ENCODE peak calls at places on chromosomes 5 and 9, in six cellular contexts. C is heart left ventricle, N is PC-3, Q is left ventricle myocardium inferior, E is right cardiac atrium, P is coronary artery. D is an unnamed sample.

GRCh38 chr9:37156781-37157356 is 36.5 kb downstream of the ZCCHC7 start:
- DNase-seq in C (no peak), N (peak), Q (no peak), E (no peak), P (no peak), D (no peak)

GRCh38 chr9:129481824-129482511 is 138.9 kb downstream of the C9orf50 start:
- DNase-seq in C (peak), N (no peak), Q (peak), E (peak), P (peak), D (peak)

GRCh38 chr9:108041551-108041950 is 552.0 kb upstream of the KLF4 start:
- DNase-seq in C (no peak), N (peak), Q (no peak), E (no peak), P (no peak), D (no peak)

GRCh38 chr5:173691931-173692330 is 75.5 kb upstream of the BOD1 start:
- DNase-seq in C (no peak), N (no peak), Q (no peak), E (no peak), P (no peak), D (no peak)

GRCh38 chr5:115751176-115751575 is 65.3 kb downstream of the CDO1 start:
- DNase-seq in C (no peak), N (no peak), Q (no peak), E (no peak), P (no peak), D (no peak)

GRCh38 chr9:134643306-134643705 is 1.7 kb downstream of the COL5A1 start:
- DNase-seq in C (no peak), N (peak), Q (no peak), E (peak), P (no peak), D (no peak)

GRCh38 chr5:41925555-41925946 is 470 bp downstream of the FBXO4 start:
- DNase-seq in C (no peak), N (peak), Q (peak), E (peak), P (peak), D (no peak)

GRCh38 chr5:84253946-84254345 is 130.7 kb downstream of the EDIL3 start:
- DNase-seq in C (no peak), N (no peak), Q (no peak), E (no peak), P (no peak), D (no peak)

GRCh38 chr9:115482747-115483146 is 364.8 kb upstream of the TNC start:
- DNase-seq in C (no peak), N (no peak), Q (no peak), E (no peak), P (no peak), D (no peak)

GRCh38 chr5:157100140-157100679 is 8.6 kb downstream of the HAVCR2 start:
- DNase-seq in C (no peak), N (peak), Q (no peak), E (peak), P (no peak), D (no peak)

GRCh38 chr5:10031817-10032216 is 217.9 kb downstream of the ATPSCKMT start:
- DNase-seq in C (no peak), N (peak), Q (no peak), E (no peak), P (no peak), D (no peak)

GRCh38 chr5:180739271-180739670 is 587 bp downstream of the OR2Y1 start:
- DNase-seq in C (no peak), N (peak), Q (no peak), E (no peak), P (no peak), D (no peak)

GRCh38 chr9:14066815-14067214 is 247.1 kb downstream of the NFIB start:
- DNase-seq in C (no peak), N (peak), Q (no peak), E (no peak), P (no peak), D (no peak)

GRCh38 chr5:1847611-1848010 is 35.1 kb downstream of the IRX4 start:
- DNase-seq in C (peak), N (no peak), Q (no peak), E (no peak), P (no peak), D (no peak)

GRCh38 chr5:65199988-65200668 is 281.6 kb downstream of the ADAMTS6 start:
- DNase-seq in C (no peak), N (peak), Q (no peak), E (no peak), P (no peak), D (no peak)

GRCh38 chr5:65209341-65209740 is 272.4 kb downstream of the ADAMTS6 start:
- DNase-seq in C (no peak), N (peak), Q (no peak), E (no peak), P (no peak), D (no peak)

GRCh38 chr5:65203746-65204145 is 278.0 kb downstream of the ADAMTS6 start:
- DNase-seq in C (no peak), N (peak), Q (no peak), E (no peak), P (no peak), D (no peak)

GRCh38 chr5:65205016-65205415 is 276.7 kb downstream of the ADAMTS6 start:
- DNase-seq in C (no peak), N (no peak), Q (no peak), E (no peak), P (no peak), D (no peak)
- H3K27ac ChIP-seq in C (no peak), N (no peak), Q (no peak), E (no peak), P (no peak), D (no peak)

DNA sequence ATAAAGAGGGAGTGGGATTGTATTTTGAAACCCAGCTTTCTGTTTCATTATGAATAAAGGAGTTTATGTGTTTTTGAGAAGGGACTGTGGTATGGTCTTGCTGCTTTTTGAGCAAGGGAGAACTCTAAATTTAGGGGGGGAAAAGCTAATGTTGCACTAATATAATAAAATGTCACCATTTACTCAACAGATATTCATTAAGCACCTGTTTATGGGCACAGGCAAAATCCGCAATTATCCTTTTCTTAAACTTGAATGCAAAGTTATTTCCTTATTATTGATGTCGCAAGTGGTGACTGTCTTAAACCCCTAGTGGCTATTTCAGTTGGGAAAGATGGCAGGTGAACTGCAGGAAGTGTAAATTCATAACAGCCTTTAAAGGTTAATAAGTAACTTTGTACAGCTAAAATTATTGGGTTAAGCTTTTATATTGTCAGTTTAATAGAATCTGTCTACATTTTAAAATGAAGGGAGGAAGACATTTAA is 1.5 kb downstream of the CDC42SE2 start:
- DNase-seq in C (no peak), N (peak), Q (no peak), E (no peak), P (no peak), D (no peak)
- H3K27ac ChIP-seq in C (no peak), N (no peak), Q (no peak), E (no peak), P (peak), D (peak)

GRCh38 chr5:149372041-149372805 is 6.9 kb downstream of the IL17B start:
- DNase-seq in C (no peak), N (no peak), Q (no peak), E (no peak), P (peak), D (no peak)
- H3K27ac ChIP-seq in C (no peak), N (no peak), Q (no peak), E (no peak), P (peak), D (no peak)

GRCh38 chr5:159971931-159972461 is 36.9 kb upstream of the TTC1 start:
- DNase-seq in C (no peak), N (no peak), Q (no peak), E (peak), P (no peak), D (no peak)

GRCh38 chr5:159978358-159978757 is 30.6 kb upstream of the TTC1 start:
- DNase-seq in C (no peak), N (no peak), Q (no peak), E (no peak), P (no peak), D (no peak)

GRCh38 chr5:159972538-159973362 is 36.2 kb upstream of the TTC1 start:
- DNase-seq in C (no peak), N (no peak), Q (no peak), E (no peak), P (no peak), D (no peak)

GRCh38 chr5:159975462-159976019 is 33.4 kb upstream of the TTC1 start:
- DNase-seq in C (no peak), N (peak), Q (no peak), E (peak), P (no peak), D (no peak)

DNA sequence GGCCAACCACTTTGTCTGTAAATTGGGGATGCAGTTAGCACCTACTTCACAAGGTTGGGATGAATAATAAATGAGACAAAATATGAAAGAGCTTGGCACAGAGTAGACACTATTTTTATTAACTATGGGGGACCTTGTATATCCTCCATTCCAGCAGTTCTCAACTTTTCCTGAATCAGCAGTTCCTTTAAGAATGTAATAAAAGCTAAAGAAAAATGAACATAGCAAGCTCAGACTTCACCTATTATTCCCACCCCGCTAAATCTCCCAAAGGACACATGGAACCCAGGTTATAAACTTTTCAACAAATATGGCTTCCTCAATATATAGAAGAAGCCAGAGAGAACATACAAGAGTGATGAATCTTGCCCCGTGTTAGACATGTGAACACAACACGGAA is 32.0 kb upstream of the TTC1 start:
- DNase-seq in C (no peak), N (no peak), Q (no peak), E (no peak), P (no peak), D (no peak)
- H3K27ac ChIP-seq in C (no peak), N (no peak), Q (no peak), E (no peak), P (no peak), D (no peak)

GRCh38 chr5:175380701-175381100 is 63.3 kb downstream of the DRD1 start:
- DNase-seq in C (no peak), N (no peak), Q (no peak), E (no peak), P (no peak), D (no peak)

GRCh38 chr5:175381116-175381515 is 62.9 kb downstream of the DRD1 start:
- DNase-seq in C (no peak), N (no peak), Q (no peak), E (no peak), P (no peak), D (no peak)

GRCh38 chr5:175377816-175378215 is 66.2 kb downstream of the DRD1 start:
- DNase-seq in C (no peak), N (no peak), Q (no peak), E (no peak), P (no peak), D (no peak)

GRCh38 chr5:175378444-175379028 is 65.4 kb downstream of the DRD1 start:
- DNase-seq in C (no peak), N (peak), Q (no peak), E (no peak), P (no peak), D (no peak)

GRCh38 chr5:175379867-175380266 is 64.1 kb downstream of the DRD1 start:
- DNase-seq in C (no peak), N (no peak), Q (no peak), E (no peak), P (no peak), D (no peak)
- H3K27ac ChIP-seq in C (no peak), N (peak), Q (no peak), E (no peak), P (no peak), D (no peak)

DNA sequence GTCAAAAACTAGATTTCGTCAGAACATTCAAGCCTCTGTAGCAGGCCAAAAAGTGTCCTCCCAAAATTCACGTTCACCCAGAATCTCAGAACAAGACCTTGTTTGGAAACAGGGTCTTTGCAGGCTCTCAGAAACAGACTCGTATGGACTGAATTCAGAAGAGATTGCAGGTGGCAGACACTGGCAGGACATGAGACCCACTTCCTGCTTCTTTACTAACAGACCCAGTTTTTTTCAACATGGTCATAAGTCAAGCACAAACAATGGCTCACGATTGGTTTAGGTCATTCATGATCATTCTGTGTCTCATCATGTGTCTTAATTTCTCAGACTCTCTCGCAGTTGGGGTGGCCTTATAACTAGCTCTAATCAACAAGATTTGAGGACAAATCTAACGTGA is 5.4 kb upstream of the TENT4A start:
- DNase-seq in C (no peak), N (no peak), Q (no peak), E (no peak), P (no peak), D (no peak)
- H3K27ac ChIP-seq in C (no peak), N (no peak), Q (peak), E (no peak), P (no peak), D (no peak)

GRCh38 chr5:85670417-85670816 is 947.3 kb upstream of the COX7C start:
- DNase-seq in C (no peak), N (no peak), Q (no peak), E (no peak), P (no peak), D (no peak)
- H3K27ac ChIP-seq in C (no peak), N (no peak), Q (no peak), E (no peak), P (no peak), D (no peak)

DNA sequence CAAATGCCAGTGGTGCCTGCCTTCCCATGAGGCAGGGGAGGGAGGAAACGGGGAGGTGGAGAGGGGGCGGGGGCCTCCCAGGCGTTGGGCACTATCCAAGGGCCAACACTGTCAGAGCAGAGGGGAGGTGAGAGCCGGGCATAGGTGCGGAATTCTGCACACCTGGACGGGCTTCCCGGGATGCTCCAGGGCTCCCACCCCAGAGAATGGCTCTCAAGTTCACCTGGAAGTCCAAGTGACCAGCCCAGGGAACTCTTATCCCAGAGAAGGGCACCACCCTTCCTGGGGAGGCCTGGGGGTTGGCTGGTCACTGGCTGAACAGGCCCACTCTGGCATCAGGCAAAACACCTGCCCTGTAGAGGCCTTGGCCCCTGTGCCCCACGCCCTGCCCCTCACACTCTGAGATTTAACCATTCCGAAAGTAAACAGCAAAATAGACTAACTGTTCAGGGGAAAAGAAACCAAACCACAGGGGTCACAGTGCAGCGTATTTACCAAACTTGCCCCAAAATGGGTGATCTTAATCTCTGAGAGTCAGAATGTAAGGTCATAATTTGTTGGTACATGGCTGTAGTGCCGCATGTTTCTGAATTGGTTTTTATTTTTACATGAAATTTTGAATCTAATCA is 2.7 kb downstream of the CSF2 start:
- DNase-seq in C (no peak), N (no peak), Q (no peak), E (no peak), P (no peak), D (no peak)
- H3K27ac ChIP-seq in C (no peak), N (no peak), Q (no peak), E (no peak), P (no peak), D (no peak)

GRCh38 chr9:71506821-71507220 is 261.5 kb downstream of the CEMIP2 start:
- DNase-seq in C (no peak), N (peak), Q (no peak), E (peak), P (no peak), D (no peak)
- H3K27ac ChIP-seq in C (no peak), N (no peak), Q (no peak), E (no peak), P (no peak), D (no peak)